ENCODE peak calls at places on chromosome 14, in five cellular contexts. D is tibial nerve, I is PC-9, A is A673, L is colonic mucosa. V is an unnamed sample. For H3K4me1, the result is how much of the 10 kb centered on the place peaks cover.

GRCh38 chr14:72847721-72848120 is 46.2 kb downstream of the DPF3 start:
- DNase-seq in D (no peak), I (no peak), A (no peak), L (no peak), V (no peak)

GRCh38 chr14:56127156-56127555 is 8.9 kb downstream of the PELI2 start:
- DNase-seq in D (no peak), I (no peak), A (no peak), L (no peak), V (no peak)

GRCh38 chr14:56394826-56395543 is 184.6 kb upstream of the TMEM260 start:
- DNase-seq in D (no peak), I (no peak), A (no peak), L (no peak), V (no peak)

GRCh38 chr14:55892906-55893305 is 225.3 kb upstream of the PELI2 start:
- DNase-seq in D (no peak), I (no peak), A (no peak), L (no peak), V (no peak)

GRCh38 chr14:33834101-33834955 is 116.5 kb downstream of the EGLN3 start:
- DNase-seq in D (no peak), I (no peak), A (no peak), L (no peak), V (no peak)

GRCh38 chr14:65492277-65492676 is 79.7 kb downstream of the FUT8 start:
- DNase-seq in D (no peak), I (no peak), A (no peak), L (no peak), V (no peak)

GRCh38 chr14:51574009-51574408 is 77.7 kb upstream of the FRMD6 start:
- DNase-seq in D (no peak), I (no peak), A (no peak), L (no peak), V (no peak)

GRCh38 chr14:34817768-34818167 is 57.4 kb downstream of the BAZ1A start:
- DNase-seq in D (no peak), I (no peak), A (no peak), L (no peak), V (no peak)

GRCh38 chr14:23432102-23432925 is 3.1 kb downstream of the MYH7 start:
- DNase-seq in D (no peak), I (no peak), A (no peak), L (no peak), V (no peak)

GRCh38 chr14:79056879-79057278 is 886.7 kb downstream of the NRXN3 start:
- DNase-seq in D (no peak), I (no peak), A (no peak), L (no peak), V (peak)

GRCh38 chr14:39179042-39179441 is 4.0 kb downstream of the PNN start:
- DNase-seq in D (no peak), I (no peak), A (no peak), L (no peak), V (no peak)

GRCh38 chr14:72644038-72644437 is 249.9 kb downstream of the DPF3 start:
- DNase-seq in D (no peak), I (no peak), A (no peak), L (no peak), V (no peak)

GRCh38 chr14:67268456-67269115 is 27.4 kb downstream of the PALS1 start:
- DNase-seq in D (no peak), I (no peak), A (peak), L (no peak), V (peak)

GRCh38 chr14:91252901-91253794 is 8.6 kb upstream of the GPR68 start:
- DNase-seq in D (no peak), I (no peak), A (no peak), L (peak), V (no peak)

GRCh38 chr14:32576088-32576795 is 247.1 kb downstream of the AKAP6 start:
- DNase-seq in D (peak), I (peak), A (peak), L (peak), V (peak)

GRCh38 chr14:75531256-75531655 is 9.0 kb downstream of the BATF start:
- DNase-seq in D (peak), I (no peak), A (no peak), L (no peak), V (no peak)

GRCh38 chr14:76719664-76720063 is 41.6 kb upstream of the VASH1 start:
- DNase-seq in D (no peak), I (no peak), A (no peak), L (no peak), V (no peak)
- H3K4me1 ChIP-seq in D (under half), I (under half), A (under half), L (under half), V (under half)

DNA sequence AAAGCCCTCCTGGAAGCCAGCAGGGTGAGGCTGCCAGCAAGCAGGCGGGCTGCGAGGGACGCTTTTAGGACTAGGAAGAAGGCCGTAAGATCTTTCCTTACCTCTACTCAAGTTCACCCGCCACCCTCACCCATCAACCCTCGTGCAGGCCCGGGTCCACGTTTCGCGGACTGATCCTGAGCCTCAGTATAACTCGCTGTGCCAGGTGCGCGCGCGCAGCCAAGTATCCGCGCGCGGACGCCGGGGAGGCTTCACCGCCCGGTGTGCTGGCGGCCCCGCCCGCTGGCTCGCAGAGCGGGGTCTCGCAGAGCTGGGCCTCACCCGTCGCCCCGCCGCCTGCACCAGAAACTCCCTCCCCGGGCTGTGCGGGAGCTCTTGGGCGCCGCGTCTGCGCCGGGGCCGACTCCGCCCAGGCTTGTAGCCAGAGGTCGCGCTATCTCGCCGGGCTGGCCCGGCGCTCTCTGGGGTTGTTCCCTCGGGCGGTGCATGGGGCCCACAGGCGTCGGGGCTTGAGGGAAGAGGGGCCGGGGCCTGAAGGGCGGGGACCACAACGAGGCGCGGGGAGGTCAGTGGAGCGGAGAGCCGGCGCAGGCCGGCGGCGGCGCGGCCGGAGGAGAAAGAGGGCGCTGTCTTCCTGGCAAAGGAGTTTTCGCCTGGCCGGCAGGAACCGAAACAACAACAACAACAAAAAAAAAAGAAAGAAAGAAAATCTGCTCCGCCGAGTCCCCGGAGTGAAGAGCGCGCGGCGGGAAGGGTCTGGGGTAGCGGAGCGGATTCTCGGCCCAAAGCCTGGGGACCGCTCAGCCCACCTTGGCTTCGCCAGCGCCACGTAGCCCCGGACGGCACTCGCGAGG is 7.7 kb upstream of the SIX1 start:
- DNase-seq in D (no peak), I (no peak), A (peak), L (peak), V (peak)
- H3K4me1 ChIP-seq in D (under half), I (under half), A (under half), L (under half), V (under half)

GRCh38 chr14:54610051-54610977 is 43.4 kb downstream of the SAMD4A start:
- DNase-seq in D (no peak), I (no peak), A (no peak), L (no peak), V (peak)
- H3K4me1 ChIP-seq in D (under half), I (under half), A (under half), L (under half), V (under half)

DNA sequence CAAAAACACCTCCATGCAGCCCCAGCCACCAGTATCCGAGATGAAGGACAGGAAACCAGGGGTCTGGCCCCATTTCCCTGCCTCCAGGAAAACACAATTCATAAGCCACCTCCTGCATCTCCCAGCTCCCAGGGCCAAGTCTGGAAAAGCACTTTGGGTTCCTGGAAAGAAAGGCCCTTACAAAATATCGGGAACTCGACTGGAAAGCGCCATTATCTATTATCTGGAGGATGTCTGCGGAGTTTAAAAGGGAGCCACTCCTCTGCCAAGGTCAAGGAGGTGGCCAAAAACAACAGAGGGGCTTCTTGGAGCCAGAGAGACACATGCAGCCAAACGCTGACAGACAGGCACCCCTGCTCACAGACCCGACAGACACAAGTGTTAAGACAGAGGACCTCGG is 9.8 kb downstream of the ACTN1 start:
- DNase-seq in D (no peak), I (no peak), A (no peak), L (no peak), V (no peak)
- H3K4me1 ChIP-seq in D (half or more), I (under half), A (under half), L (under half), V (half or more)

DNA sequence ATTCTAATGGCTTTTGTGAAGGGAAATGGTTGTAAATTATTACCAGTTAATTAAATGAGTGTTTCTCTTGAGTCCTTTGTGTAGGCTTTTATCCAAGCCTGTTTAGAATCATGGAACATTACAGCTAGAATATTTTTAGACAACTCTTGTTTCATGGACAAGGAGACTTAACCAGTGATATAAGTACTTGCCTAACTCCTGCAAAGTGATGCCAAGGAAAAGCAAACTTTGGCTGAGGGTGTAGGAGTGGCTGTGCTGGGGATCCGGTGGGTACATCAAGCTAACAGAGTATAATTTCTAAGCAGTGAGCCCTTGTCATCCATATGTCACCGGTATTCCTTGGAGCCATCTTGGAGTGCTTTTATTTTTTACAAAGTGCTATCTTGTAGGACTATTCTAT is 61.5 kb downstream of the PRKCH start:
- DNase-seq in D (no peak), I (no peak), A (no peak), L (no peak), V (no peak)
- H3K4me1 ChIP-seq in D (under half), I (half or more), A (under half), L (under half), V (under half)

GRCh38 chr14:68929623-68930307 is 49.3 kb downstream of the ACTN1 start:
- DNase-seq in D (no peak), I (no peak), A (no peak), L (no peak), V (no peak)
- H3K4me1 ChIP-seq in D (under half), I (under half), A (under half), L (under half), V (under half)

DNA sequence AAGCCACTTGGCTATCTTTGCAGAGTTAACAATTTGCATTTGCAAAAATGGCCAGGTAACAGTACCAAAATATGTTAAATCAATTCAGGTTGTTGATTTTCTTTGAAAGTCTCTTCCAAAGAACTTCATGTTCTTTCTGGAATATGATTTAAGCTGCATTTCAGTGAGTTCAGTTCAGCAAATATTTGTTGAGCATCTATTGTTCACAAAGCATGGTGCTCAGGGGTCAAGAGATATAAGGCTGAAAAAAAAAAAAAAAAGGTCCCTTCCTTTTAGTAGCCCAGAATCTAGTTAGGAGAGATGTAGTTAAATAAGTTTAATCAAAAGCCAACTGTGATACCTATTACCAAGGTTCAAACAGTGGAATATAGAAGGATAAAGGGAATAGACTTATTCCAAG is 317.1 kb downstream of the ZFP36L1 start:
- DNase-seq in D (no peak), I (no peak), A (no peak), L (no peak), V (no peak)
- H3K4me1 ChIP-seq in D (under half), I (half or more), A (under half), L (under half), V (under half)

V was measured in fibroblast of lung.